ENCODE peak calls at places on chromosome 19, in eight cellular contexts. F is fibroblast of mammary gland, K is uterus, P is AG10803, R is Peyer's patch, X is HFF-Myc, H is neural progenitor cell, Q is tibial artery. V is an unnamed sample.

GRCh38 chr19:48497728-48498575 is 13.7 kb downstream of the LMTK3 start:
- DNase-seq in F (no peak), K (no peak), P (no peak), R (no peak), X (no peak), H (no peak), Q (no peak), V (no peak)

GRCh38 chr19:2627319-2627829 is 75.1 kb downstream of the GNG7 start:
- DNase-seq in F (peak), K (peak), P (peak), R (peak), X (peak), H (no peak), Q (peak), V (peak)

GRCh38 chr19:55377356-55378131 is 918 bp downstream of the TMEM190 start:
- DNase-seq in F (no peak), K (no peak), P (no peak), R (no peak), X (no peak), H (peak), Q (no peak), V (no peak)

GRCh38 chr19:40305403-40305802 is 20.3 kb upstream of the AKT2 start:
- DNase-seq in F (peak), K (peak), P (peak), R (peak), X (peak), H (peak), Q (peak), V (peak)

GRCh38 chr19:33883869-33884519 is 87.3 kb downstream of the KCTD15 start:
- DNase-seq in F (no peak), K (no peak), P (no peak), R (no peak), X (no peak), H (peak), Q (no peak), V (no peak)

GRCh38 chr19:3097442-3097871 is 3.3 kb downstream of the GNA11 start:
- DNase-seq in F (no peak), K (no peak), P (no peak), R (peak), X (no peak), H (no peak), Q (no peak), V (no peak)

GRCh38 chr19:46926201-46927071 is 65.6 kb downstream of the ARHGAP35 start:
- DNase-seq in F (no peak), K (no peak), P (no peak), R (no peak), X (no peak), H (no peak), Q (no peak), V (no peak)

GRCh38 chr19:46764817-46765291 is 18.6 kb upstream of the STRN4 start:
- DNase-seq in F (no peak), K (no peak), P (no peak), R (peak), X (no peak), H (no peak), Q (no peak), V (no peak)

GRCh38 chr19:14525729-14526128 is 3.7 kb upstream of the TECR start:
- DNase-seq in F (no peak), K (no peak), P (no peak), R (no peak), X (no peak), H (no peak), Q (no peak), V (no peak)

GRCh38 chr19:33804021-33804799 is 7.5 kb downstream of the KCTD15 start:
- DNase-seq in F (peak), K (peak), P (peak), R (peak), X (no peak), H (no peak), Q (peak), V (peak)

GRCh38 chr19:43950834-43951626 is at the start of gene ZNF221:
- DNase-seq in F (peak), K (peak), P (peak), R (peak), X (peak), H (peak), Q (peak), V (peak)

GRCh38 chr19:4414800-4415251 is 12.4 kb downstream of the CHAF1A start:
- DNase-seq in F (peak), K (no peak), P (no peak), R (no peak), X (no peak), H (peak), Q (no peak), V (no peak)
- H3K4me3 ChIP-seq in F (no peak), K (no peak), P (no peak), R (no peak), X (no peak), H (peak), Q (no peak), V (no peak)

GRCh38 chr19:34962945-34963530 is 991 bp downstream of the ZNF792 start:
- DNase-seq in F (no peak), K (no peak), P (no peak), R (no peak), X (no peak), H (no peak), Q (no peak), V (no peak)
- H3K4me3 ChIP-seq in F (peak), K (peak), P (peak), R (peak), X (peak), H (peak), Q (peak), V (peak)

DNA sequence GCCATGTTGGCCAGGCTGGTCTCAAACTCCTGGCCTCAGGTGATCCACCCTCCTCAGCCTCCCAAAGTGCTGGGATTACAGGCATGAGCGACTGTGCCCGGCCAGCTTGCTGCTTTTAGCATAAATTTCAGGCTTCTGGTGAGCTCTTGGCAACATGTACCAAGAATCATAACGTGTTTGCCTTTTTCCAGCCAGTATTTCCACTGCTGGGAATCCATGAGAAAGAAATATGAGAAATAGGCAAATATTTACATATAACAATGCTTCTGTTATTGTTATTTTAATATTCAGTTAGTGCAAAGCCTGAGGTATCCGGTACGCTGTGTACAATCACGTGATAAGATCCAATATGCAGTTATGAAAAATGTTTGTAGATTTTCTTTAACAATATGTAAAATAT is 29.2 kb upstream of the CERS4 start:
- DNase-seq in F (no peak), K (no peak), P (no peak), R (no peak), X (no peak), H (no peak), Q (no peak), V (no peak)
- H3K4me3 ChIP-seq in F (no peak), K (no peak), P (no peak), R (no peak), X (no peak), H (no peak), Q (no peak), V (no peak)

GRCh38 chr19:17418710-17419109 is 1.1 kb upstream of the MVB12A start:
- DNase-seq in F (no peak), K (no peak), P (no peak), R (no peak), X (no peak), H (no peak), Q (no peak), V (no peak)
- H3K4me3 ChIP-seq in F (no peak), K (peak), P (no peak), R (no peak), X (peak), H (peak), Q (no peak), V (no peak)

V was measured in astrocyte.